ENCODE peak calls at places on chromosomes 4 and X, in five cellular contexts. X is neural progenitor cell; Y is suprapubic skin; K is fibroblast of mammary gland; B is CD8-positive, alpha-beta T cell. Q is an unnamed sample.
A peak's percentile ranks its signal among the peaks of the same experiment; 100 is the strongest.

GRCh38 chr4:7362341-7362740 is 72.4 kb downstream of the PSAPL1 start:
- DNase-seq in X (no peak), Y (no peak), K (no peak), B (no peak), Q (no peak)

GRCh38 chr4:75107703-75108612 is 175.0 kb downstream of the PARM1 start:
- DNase-seq in X (no peak), Y (no peak), K (peak; percentile 23), B (no peak), Q (no peak)

GRCh38 chr4:3450643-3451042 is 8.9 kb downstream of the HGFAC start:
- DNase-seq in X (no peak), Y (no peak), K (no peak), B (no peak), Q (no peak)

GRCh38 chr4:152535236-152535902 is 523 bp downstream of the FBXW7 start:
- DNase-seq in X (peak; percentile 55), Y (peak; percentile 73), K (no peak), B (peak; percentile 33), Q (no peak)

GRCh38 chr4:121690001-121690400 is 6.8 kb downstream of the ANXA5 start:
- DNase-seq in X (no peak), Y (no peak), K (peak; percentile 72), B (no peak), Q (no peak)

GRCh38 chr4:1748465-1748995 is 27.2 kb downstream of the TACC3 start:
- DNase-seq in X (peak; percentile 92), Y (no peak), K (peak; percentile 54), B (peak; percentile 76), Q (peak; percentile 63)

GRCh38 chr4:24748758-24749350 is 46.5 kb upstream of the SOD3 start:
- DNase-seq in X (no peak), Y (no peak), K (no peak), B (no peak), Q (no peak)

GRCh38 chr4:165005352-165005751 is 26.4 kb upstream of the TRIM60 start:
- DNase-seq in X (no peak), Y (no peak), K (no peak), B (no peak), Q (no peak)

GRCh38 chr4:75673959-75674328 is 733 bp upstream of the G3BP2 start:
- DNase-seq in X (peak; percentile 23), Y (no peak), K (no peak), B (no peak), Q (no peak)

DNA sequence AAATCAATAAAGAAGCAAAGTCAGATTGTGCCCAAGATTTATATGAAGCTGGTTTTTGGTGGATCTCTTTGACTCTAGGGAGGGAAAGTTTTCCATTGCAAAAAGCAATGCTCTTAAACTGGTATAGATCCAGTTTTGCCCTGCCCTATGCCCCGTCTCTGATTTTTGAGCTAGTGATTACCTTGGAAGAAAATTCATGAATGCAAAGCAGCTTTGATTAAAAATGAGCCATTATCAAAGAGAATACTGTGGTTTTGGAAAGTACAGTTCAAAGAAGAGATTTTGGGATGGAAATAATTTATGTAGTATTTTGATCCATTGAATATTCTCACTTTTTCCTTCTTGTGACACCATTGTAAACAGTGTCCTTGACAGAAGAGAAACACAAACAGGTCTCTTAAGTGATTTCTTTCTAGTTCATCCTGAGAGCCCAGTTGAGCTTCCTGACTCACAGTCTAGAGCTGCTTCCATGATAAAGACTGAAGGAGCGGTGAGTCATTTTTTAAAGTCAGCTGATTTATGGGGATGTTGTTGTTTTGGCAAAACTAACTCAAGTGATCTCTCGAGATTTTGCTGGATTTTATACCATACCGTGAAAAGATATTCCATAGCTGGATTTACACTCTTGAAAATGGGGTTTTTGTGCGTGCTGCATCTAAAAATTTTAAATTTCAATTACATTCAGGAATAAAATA is 76.7 kb downstream of the AFF1 start:
- DNase-seq in X (no peak), Y (no peak), K (peak; percentile 93), B (no peak), Q (no peak)
- H3K4me3 ChIP-seq in X (no peak overlapping the region), Y (no peak overlapping the region), K (no peak overlapping the region), B (no peak overlapping the region), Q (no peak overlapping the region)

GRCh38 chr4:184883024-184883423 is 57.3 kb upstream of the ACSL1 start:
- DNase-seq in X (no peak), Y (no peak), K (no peak), B (no peak), Q (no peak)
- H3K4me3 ChIP-seq in X (no peak overlapping the region), Y (no peak overlapping the region), K (no peak overlapping the region), B (no peak overlapping the region), Q (no peak overlapping the region)

DNA sequence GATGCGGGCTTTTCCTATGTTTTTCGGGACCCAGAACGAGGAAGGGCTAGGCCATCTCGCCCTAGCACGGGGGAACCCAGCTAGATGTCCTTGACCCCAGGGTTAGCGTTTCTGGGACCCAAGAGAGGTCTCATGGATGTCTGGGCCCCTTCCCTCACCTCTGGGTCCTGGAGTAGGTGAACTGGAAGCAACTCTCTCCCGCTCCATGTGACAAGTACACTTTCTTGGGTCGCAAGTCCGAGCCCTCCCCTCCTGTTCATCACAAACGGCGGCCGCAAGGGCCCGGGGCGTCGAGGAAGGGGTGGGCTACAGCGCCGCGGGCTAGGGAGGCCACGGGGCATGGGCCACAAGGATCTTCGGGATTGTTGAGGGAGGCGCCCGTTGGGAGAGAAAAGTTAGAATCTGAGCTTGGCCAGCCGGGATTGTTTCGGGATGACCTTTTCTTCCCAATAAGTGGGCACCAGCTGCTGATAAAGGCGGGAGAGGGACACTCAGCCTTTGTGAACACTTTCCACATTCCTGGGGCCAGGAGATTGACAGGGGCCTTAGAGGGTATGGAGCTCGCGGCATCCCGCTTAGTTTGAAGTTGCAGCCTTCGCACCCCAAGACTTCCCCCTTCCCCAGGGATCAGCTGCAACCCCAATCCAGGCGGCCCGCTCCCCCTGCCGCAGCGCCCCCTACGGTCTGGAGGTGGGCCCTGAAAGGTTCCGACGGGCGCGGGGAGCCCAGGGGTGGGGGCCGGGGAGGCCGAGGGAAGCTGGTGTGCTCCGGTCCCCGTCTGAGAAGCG is 137.0 kb upstream of the ZIC3 start:
- DNase-seq in X (peak; percentile 64), Y (no peak), K (no peak), B (no peak), Q (no peak)
- H3K4me3 ChIP-seq in X (peak overlapping the region; percentile 46), Y (peak overlapping the region; percentile 52), K (no peak overlapping the region), B (peak overlapping the region; percentile 50), Q (no peak overlapping the region)

GRCh38 chr4:82372502-82372873 is 1.3 kb downstream of the HNRNPD start:
- DNase-seq in X (peak; percentile 38), Y (no peak), K (peak; percentile 25), B (peak; percentile 53), Q (peak; percentile 52)

GRCh38 chr4:82372874-82373815 is 646 bp downstream of the HNRNPD start:
- DNase-seq in X (peak; percentile 67), Y (peak; percentile 84), K (peak; percentile 63), B (peak; percentile 68), Q (peak; percentile 82)

GRCh38 chr4:82373816-82374740 is at the start of gene HNRNPD:
- DNase-seq in X (peak; percentile 99), Y (peak; percentile 99), K (peak; percentile 100), B (peak; percentile 91), Q (peak; percentile 100)

GRCh38 chr4:82380344-82380743 is 6.6 kb upstream of the HNRNPD start:
- DNase-seq in X (no peak), Y (peak; percentile 67), K (no peak), B (no peak), Q (no peak)

DNA sequence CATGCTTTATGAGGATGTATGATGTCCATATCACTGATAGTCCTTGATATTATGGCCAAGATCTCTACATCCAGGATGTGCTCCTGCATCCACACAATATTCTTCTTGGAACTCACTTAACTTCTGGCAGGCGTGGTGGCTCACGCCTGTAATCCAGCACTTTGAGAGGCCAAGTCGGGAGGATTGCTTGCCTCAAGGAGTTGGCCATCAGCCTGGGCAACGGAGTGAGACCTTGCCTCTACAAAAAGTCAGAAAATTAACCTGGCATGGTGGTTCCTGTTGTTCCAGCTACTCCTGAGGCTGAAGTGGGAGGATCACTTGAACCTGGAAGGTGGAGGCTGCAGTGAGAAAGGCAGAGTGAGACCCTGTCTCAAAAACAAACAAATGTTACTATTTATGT is 2.3 kb upstream of the HNRNPD start:
- DNase-seq in X (no peak), Y (no peak), K (no peak), B (no peak), Q (no peak)
- H3K4me3 ChIP-seq in X (peak overlapping the region; percentile 95), Y (no peak overlapping the region), K (no peak overlapping the region), B (no peak overlapping the region), Q (no peak overlapping the region)

GRCh38 chrX:10795721-10796120 is 175.3 kb upstream of the MID1 start:
- DNase-seq in X (no peak), Y (no peak), K (no peak), B (no peak), Q (no peak)

GRCh38 chrX:10797493-10797892 is 177.1 kb upstream of the MID1 start:
- DNase-seq in X (no peak), Y (no peak), K (peak; percentile 25), B (no peak), Q (no peak)

GRCh38 chrX:10800776-10801175 is 180.4 kb upstream of the MID1 start:
- DNase-seq in X (no peak), Y (no peak), K (no peak), B (no peak), Q (no peak)
- H3K4me3 ChIP-seq in X (no peak overlapping the region), Y (no peak overlapping the region), K (no peak overlapping the region), B (no peak overlapping the region), Q (no peak overlapping the region)

GRCh38 chr4:113893546-113893945 is 85.9 kb downstream of the ARSJ start:
- DNase-seq in X (no peak), Y (no peak), K (peak; percentile 36), B (no peak), Q (no peak)
- H3K4me3 ChIP-seq in X (no peak overlapping the region), Y (no peak overlapping the region), K (no peak overlapping the region), B (no peak overlapping the region), Q (no peak overlapping the region)

GRCh38 chr4:706834-707598 is 1.4 kb downstream of the PCGF3 start:
- DNase-seq in X (no peak), Y (no peak), K (no peak), B (no peak), Q (no peak)

GRCh38 chr4:705278-706082 is at the start of gene PCGF3:
- DNase-seq in X (peak; percentile 98), Y (peak; percentile 98), K (peak; percentile 91), B (peak; percentile 96), Q (peak; percentile 84)

GRCh38 chr4:703336-704197 is 2.1 kb upstream of the PCGF3 start:
- DNase-seq in X (no peak), Y (no peak), K (no peak), B (no peak), Q (no peak)

GRCh38 chr4:704198-704891 is 1.3 kb upstream of the PCGF3 start:
- DNase-seq in X (no peak), Y (no peak), K (no peak), B (no peak), Q (no peak)

DNA sequence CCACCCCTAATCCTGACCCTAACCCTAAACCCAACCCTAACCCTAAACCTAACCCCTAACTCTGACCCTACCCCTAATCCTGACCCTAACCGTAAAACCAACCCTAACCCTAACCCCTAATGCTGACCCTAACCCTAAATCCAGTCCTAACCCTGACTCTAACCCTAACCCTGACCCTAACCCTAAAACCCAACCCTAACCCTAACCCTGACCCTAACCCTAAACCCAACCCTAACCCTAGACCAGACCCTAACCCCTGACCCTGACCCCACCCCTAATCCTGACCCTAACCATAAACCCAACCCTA is 708 bp upstream of the PCGF3 start:
- DNase-seq in X (no peak), Y (no peak), K (no peak), B (no peak), Q (no peak)
- H3K4me3 ChIP-seq in X (peak overlapping the region; percentile 89), Y (peak overlapping the region; percentile 96), K (peak overlapping the region; percentile 51), B (peak overlapping the region; percentile 89), Q (peak overlapping the region; percentile 56)

GRCh38 chr4:168487821-168488162 is 7.5 kb upstream of the DDX60L start:
- DNase-seq in X (no peak), Y (no peak), K (no peak), B (no peak), Q (no peak)
- H3K4me3 ChIP-seq in X (no peak overlapping the region), Y (no peak overlapping the region), K (no peak overlapping the region), B (no peak overlapping the region), Q (no peak overlapping the region)

Q was measured in Jurkat, Clone E6-1.